ENCODE peak calls at places on chromosomes 7 and 10, in eight cellular contexts. M is progenitor cell of endocrine pancreas, Y is WERI-Rb-1, K is HFFc6, R is epithelial cell of esophagus, Z is fibroblast of pulmonary artery, U is lower lobe of right lung, W is hepatocyte. X is an unnamed sample.

GRCh38 chr7:151117565-151117964 is 31.3 kb downstream of the AGAP3 start:
- DNase-seq in M (no peak), Y (no peak), K (no peak), R (no peak), Z (no peak), U (peak), W (no peak), X (no peak)

GRCh38 chr10:33772370-33773331 is 438.2 kb upstream of the NRP1 start:
- DNase-seq in M (no peak), Y (no peak), K (no peak), R (peak), Z (peak), U (no peak), W (peak), X (no peak)

GRCh38 chr7:17055596-17055995 is 173.8 kb upstream of the AGR3 start:
- DNase-seq in M (no peak), Y (no peak), K (no peak), R (no peak), Z (no peak), U (no peak), W (no peak), X (no peak)

GRCh38 chr7:114243019-114243507 is 171.6 kb upstream of the FOXP2 start:
- DNase-seq in M (no peak), Y (no peak), K (no peak), R (peak), Z (no peak), U (no peak), W (peak), X (no peak)

GRCh38 chr10:5944389-5945202 is 32.7 kb downstream of the IL15RA start:
- DNase-seq in M (no peak), Y (no peak), K (peak), R (peak), Z (peak), U (peak), W (peak), X (peak)

GRCh38 chr10:29699621-29700020 is 64.8 kb upstream of the SVIL start:
- DNase-seq in M (no peak), Y (no peak), K (no peak), R (no peak), Z (no peak), U (no peak), W (no peak), X (no peak)

GRCh38 chr7:26784118-26784517 is 80.3 kb downstream of the SKAP2 start:
- DNase-seq in M (no peak), Y (no peak), K (no peak), R (no peak), Z (no peak), U (no peak), W (no peak), X (no peak)

GRCh38 chr10:113222207-113222606 is 272.2 kb downstream of the TCF7L2 start:
- DNase-seq in M (no peak), Y (no peak), K (no peak), R (no peak), Z (no peak), U (no peak), W (no peak), X (no peak)

GRCh38 chr10:33412261-33413092 is 78.0 kb upstream of the NRP1 start:
- DNase-seq in M (no peak), Y (no peak), K (peak), R (peak), Z (peak), U (peak), W (peak), X (no peak)

GRCh38 chr10:93086289-93086688 is 12.6 kb downstream of the CYP26A1 start:
- DNase-seq in M (no peak), Y (no peak), K (no peak), R (no peak), Z (no peak), U (no peak), W (no peak), X (no peak)

GRCh38 chr10:122648599-122649428 is 50.8 kb downstream of the C10orf120 start:
- DNase-seq in M (peak), Y (peak), K (peak), R (peak), Z (peak), U (peak), W (peak), X (no peak)

GRCh38 chr10:93028881-93029280 is 31.7 kb upstream of the CYP26C1 start:
- DNase-seq in M (no peak), Y (no peak), K (peak), R (peak), Z (peak), U (no peak), W (no peak), X (no peak)

GRCh38 chr10:119370046-119370770 is 162.8 kb downstream of the GRK5 start:
- DNase-seq in M (no peak), Y (no peak), K (peak), R (no peak), Z (peak), U (no peak), W (peak), X (no peak)

GRCh38 chr10:2882628-2883027 is 184.7 kb upstream of the PFKP start:
- DNase-seq in M (no peak), Y (peak), K (no peak), R (no peak), Z (no peak), U (no peak), W (no peak), X (no peak)

GRCh38 chr7:43572516-43573049 is 10.3 kb upstream of the STK17A start:
- DNase-seq in M (no peak), Y (no peak), K (peak), R (peak), Z (peak), U (no peak), W (peak), X (no peak)

GRCh38 chr10:97764519-97764931 is 7.3 kb downstream of the SFRP5 start:
- DNase-seq in M (no peak), Y (no peak), K (no peak), R (no peak), Z (no peak), U (peak), W (no peak), X (no peak)

GRCh38 chr10:71975891-71976725 is 11.9 kb downstream of the CHST3 start:
- DNase-seq in M (no peak), Y (peak), K (peak), R (peak), Z (peak), U (no peak), W (no peak), X (no peak)

GRCh38 chr7:12321248-12321647 is 82.4 kb downstream of the VWDE start:
- DNase-seq in M (no peak), Y (no peak), K (no peak), R (no peak), Z (no peak), U (no peak), W (no peak), X (no peak)

GRCh38 chr7:75658369-75658768 is 80.4 kb downstream of the HIP1 start:
- DNase-seq in M (no peak), Y (no peak), K (no peak), R (no peak), Z (no peak), U (no peak), W (no peak), X (no peak)

GRCh38 chr7:54788664-54789063 is 29.7 kb upstream of the SEC61G start:
- DNase-seq in M (no peak), Y (peak), K (peak), R (peak), Z (peak), U (no peak), W (peak), X (peak)

GRCh38 chr7:100475549-100475948 is 3.5 kb downstream of the TSC22D4 start:
- DNase-seq in M (no peak), Y (no peak), K (no peak), R (no peak), Z (no peak), U (no peak), W (peak), X (no peak)

GRCh38 chr7:39271386-39271785 is 293.7 kb downstream of the POU6F2 start:
- DNase-seq in M (no peak), Y (peak), K (no peak), R (peak), Z (peak), U (peak), W (peak), X (no peak)

GRCh38 chr7:27689045-27689877 is 26.6 kb upstream of the HIBADH start:
- DNase-seq in M (no peak), Y (peak), K (peak), R (peak), Z (peak), U (no peak), W (peak), X (no peak)

GRCh38 chr10:22984066-22984465 is 56.2 kb downstream of the ARMC3 start:
- DNase-seq in M (no peak), Y (no peak), K (no peak), R (no peak), Z (peak), U (no peak), W (no peak), X (no peak)

GRCh38 chr10:87036623-87037022 is 16.5 kb downstream of the FAM25A start:
- DNase-seq in M (no peak), Y (no peak), K (no peak), R (no peak), Z (no peak), U (no peak), W (no peak), X (no peak)

GRCh38 chr7:138961159-138961558 is 20.0 kb downstream of the KIAA1549 start:
- DNase-seq in M (no peak), Y (no peak), K (no peak), R (no peak), Z (peak), U (no peak), W (no peak), X (no peak)

GRCh38 chr7:25889765-25890164 is 262.2 kb upstream of the NFE2L3 start:
- DNase-seq in M (no peak), Y (no peak), K (no peak), R (no peak), Z (no peak), U (no peak), W (no peak), X (no peak)

GRCh38 chr10:92760609-92761008 is 70.9 kb downstream of the HHEX start:
- DNase-seq in M (no peak), Y (no peak), K (peak), R (peak), Z (peak), U (no peak), W (no peak), X (no peak)

GRCh38 chr7:128010392-128011078 is 20.7 kb downstream of the LRRC4 start:
- DNase-seq in M (no peak), Y (no peak), K (no peak), R (no peak), Z (no peak), U (no peak), W (no peak), X (no peak)

GRCh38 chr7:98348726-98349474 is 52.0 kb downstream of the BAIAP2L1 start:
- DNase-seq in M (no peak), Y (no peak), K (no peak), R (no peak), Z (no peak), U (peak), W (no peak), X (no peak)

GRCh38 chr7:130429019-130429418 is 11.8 kb downstream of the CEP41 start:
- DNase-seq in M (no peak), Y (no peak), K (no peak), R (no peak), Z (no peak), U (no peak), W (no peak), X (no peak)

GRCh38 chr10:26437637-26438461 is at the start of gene APBB1IP:
- DNase-seq in M (no peak), Y (no peak), K (peak), R (peak), Z (peak), U (peak), W (peak), X (no peak)

GRCh38 chr10:13765641-13766341 is 179.0 kb downstream of the PRPF18 start:
- DNase-seq in M (no peak), Y (no peak), K (no peak), R (no peak), Z (no peak), U (no peak), W (peak), X (no peak)

DNA sequence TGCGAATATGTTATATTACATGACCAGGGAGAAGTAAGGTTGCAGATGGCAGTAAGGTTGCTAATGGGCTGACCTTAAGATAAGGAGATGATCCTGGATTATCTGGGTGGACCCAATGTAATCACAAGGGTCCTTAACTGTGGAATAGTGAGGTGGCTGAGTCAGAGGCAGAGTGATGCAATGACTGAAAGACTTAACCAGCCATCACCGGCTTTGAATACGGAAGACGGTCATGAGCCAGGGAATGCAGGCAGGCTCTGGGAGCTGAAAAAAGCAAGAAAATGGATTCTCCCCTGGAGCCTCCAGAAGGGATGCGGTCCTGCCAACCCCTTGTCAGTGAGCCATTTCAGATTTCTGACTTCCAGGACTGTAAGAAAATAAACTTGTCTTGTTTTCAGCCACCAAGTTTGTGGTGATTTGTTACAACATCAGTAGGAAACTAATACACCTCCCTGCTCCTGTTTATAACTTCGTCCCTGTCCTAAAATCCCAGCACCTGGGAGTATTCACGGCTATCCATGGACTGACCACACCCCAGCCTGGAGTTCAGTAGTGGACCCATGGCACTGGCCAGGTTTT is 4.6 kb upstream of the C10orf95 start:
- DNase-seq in M (no peak), Y (peak), K (peak), R (peak), Z (peak), U (peak), W (peak), X (no peak)
- TF ChIP-seq CTCF in M (no peak), Y (no peak), K (no peak), R (no peak), Z (no peak), U (no peak), W (no peak), X (no peak)

GRCh38 chr10:56449770-56450169 is 88.7 kb upstream of the ZWINT start:
- DNase-seq in M (no peak), Y (no peak), K (no peak), R (peak), Z (no peak), U (no peak), W (no peak), X (no peak)
- TF ChIP-seq CTCF in M (peak), Y (peak), K (peak), R (no peak), Z (no peak), U (no peak), W (peak), X (no peak)

GRCh38 chr7:29014725-29015124 is 56.6 kb upstream of the TRIL start:
- DNase-seq in M (no peak), Y (no peak), K (no peak), R (no peak), Z (no peak), U (no peak), W (no peak), X (no peak)

GRCh38 chr7:29022291-29022988 is 64.3 kb upstream of the TRIL start:
- DNase-seq in M (no peak), Y (no peak), K (no peak), R (no peak), Z (no peak), U (no peak), W (no peak), X (no peak)

GRCh38 chr7:29017666-29018065 is 59.5 kb upstream of the TRIL start:
- DNase-seq in M (no peak), Y (no peak), K (no peak), R (no peak), Z (peak), U (no peak), W (no peak), X (no peak)

GRCh38 chr7:29019896-29020295 is 61.8 kb upstream of the TRIL start:
- DNase-seq in M (no peak), Y (no peak), K (no peak), R (no peak), Z (no peak), U (no peak), W (no peak), X (no peak)

GRCh38 chr7:29019275-29019820 is 61.2 kb upstream of the TRIL start:
- DNase-seq in M (no peak), Y (no peak), K (no peak), R (peak), Z (peak), U (no peak), W (no peak), X (no peak)
- TF ChIP-seq CTCF in M (no peak), Y (no peak), K (peak), R (no peak), Z (peak), U (no peak), W (no peak), X (no peak)

DNA sequence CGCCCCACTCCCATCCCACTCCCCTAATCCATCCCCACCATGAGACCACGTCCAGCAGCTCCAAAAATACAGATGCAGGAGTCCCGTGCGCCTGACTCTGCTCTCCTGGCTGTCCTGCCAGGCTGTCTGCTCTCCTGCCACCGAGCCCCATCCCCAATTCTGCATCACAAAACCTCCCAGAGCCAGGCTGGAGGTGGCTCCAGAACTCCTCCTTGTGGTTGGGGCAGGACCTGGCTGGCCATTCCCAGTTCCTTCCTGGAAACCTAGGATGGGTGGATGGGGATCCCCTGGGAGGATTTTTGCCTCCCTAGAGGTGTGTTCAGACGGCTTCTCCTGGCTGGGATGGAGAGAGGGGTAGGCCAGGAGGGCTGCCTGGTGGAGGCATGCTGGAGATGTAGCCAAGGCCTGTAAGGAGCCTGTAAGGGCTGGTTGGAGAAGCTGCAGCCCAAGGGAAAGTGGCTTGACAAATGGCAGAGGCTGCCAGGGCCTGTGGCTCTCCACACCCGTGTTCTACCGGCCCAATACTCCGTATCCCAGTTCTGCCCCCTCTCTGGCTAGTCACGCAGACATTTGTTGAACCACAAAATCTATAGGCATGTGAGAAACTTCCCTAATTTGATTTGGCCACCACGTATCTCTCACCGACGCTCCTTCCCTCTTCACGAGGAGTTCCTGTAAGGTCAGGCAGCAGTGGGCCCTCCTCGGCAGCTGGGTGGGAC is 99.3 kb downstream of the ARHGAP22 start:
- DNase-seq in M (no peak), Y (peak), K (no peak), R (no peak), Z (no peak), U (no peak), W (no peak), X (no peak)
- TF ChIP-seq CTCF in M (peak), Y (peak), K (peak), R (peak), Z (peak), U (no peak), W (peak), X (no peak)

DNA sequence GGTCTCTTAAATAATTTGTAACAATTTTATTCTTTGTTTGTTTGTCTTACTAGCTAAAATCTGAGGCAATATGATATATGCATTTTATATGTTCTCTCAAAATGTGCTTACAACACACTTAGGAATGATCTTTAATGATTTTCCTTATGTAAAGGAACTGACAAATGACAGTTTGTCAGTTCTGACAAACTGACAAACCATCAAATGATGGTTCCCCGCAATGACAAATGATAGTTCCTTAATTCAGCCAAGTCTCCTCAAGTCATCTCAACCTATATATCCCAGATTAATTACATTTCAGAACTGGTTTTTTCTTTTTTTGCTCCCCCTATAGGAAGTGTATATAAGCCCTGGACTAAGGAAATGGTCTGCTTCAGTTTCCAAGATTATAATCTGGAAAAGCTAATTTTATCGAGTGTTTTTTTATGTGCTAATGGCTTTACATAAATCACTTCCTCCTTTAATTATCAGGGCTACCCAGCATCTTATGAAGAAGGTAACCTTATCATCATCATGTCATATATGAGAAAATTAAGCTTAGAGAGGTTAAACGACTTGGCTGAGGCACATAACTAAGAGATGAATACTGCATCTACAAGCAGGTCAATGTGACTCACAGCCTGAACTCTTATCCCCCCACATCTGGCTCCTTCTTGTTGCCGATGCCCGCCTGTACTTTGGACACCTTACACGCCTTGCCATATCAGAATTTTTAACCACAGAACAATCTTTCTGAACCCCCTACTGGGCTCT is 75.1 kb downstream of the RELN start:
- DNase-seq in M (no peak), Y (no peak), K (no peak), R (no peak), Z (no peak), U (no peak), W (peak), X (no peak)
- TF ChIP-seq CTCF in M (no peak), Y (no peak), K (no peak), R (no peak), Z (no peak), U (no peak), W (no peak), X (no peak)

DNA sequence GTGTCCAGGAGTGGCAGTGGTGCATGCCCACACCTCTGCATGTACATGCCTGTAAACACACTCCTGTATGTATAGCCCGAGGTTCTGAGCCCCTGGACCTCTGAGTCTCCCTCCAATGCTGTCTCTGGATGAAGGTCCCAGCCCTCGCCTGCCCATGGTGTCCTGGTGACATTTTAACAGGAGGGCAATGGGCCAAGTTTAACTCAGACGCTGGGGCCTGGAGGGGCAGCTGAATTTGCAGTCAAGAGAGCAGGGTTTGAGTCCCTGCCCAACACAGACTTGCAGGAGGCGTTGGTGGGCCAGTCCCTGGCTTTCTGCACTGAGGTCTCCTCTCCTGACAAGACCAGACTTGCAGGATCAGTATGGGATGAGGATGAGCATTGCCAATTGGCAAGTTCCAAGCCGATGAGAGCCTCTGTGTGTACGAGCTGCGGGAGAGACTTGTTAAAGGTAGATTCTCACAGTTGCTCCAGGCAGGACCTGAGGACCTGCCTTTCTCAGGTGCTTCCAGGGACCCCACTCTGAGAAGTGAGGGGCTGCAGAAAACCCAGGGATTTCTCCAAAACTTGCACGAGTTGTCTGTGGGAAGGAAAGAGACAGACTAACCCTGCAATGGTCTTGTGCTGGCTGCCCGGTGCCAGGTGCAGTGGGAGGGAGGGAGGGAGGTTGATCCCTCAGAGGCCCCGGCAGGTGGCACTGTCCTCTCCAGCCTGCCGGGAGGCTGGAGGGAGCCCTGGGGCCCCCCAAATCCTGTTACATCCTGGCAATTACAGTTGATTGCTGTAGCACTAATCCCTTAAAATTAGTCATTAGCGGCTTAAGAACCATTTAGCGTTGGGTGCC is 142.0 kb downstream of the ELFN1 start:
- DNase-seq in M (no peak), Y (peak), K (no peak), R (peak), Z (no peak), U (no peak), W (peak), X (no peak)
- TF ChIP-seq CTCF in M (peak), Y (peak), K (peak), R (peak), Z (no peak), U (peak), W (peak), X (no peak)